ENCODE peak calls at places on chromosomes 4 and X, in six cellular contexts. One of them, this sample, is unnamed.

GRCh38 chr4:184937745-184938144 is 80.5 kb upstream of the HELT start:
- DNase-seq in NT2/D1: no peak
- DNase-seq in mesendoderm: no peak
- DNase-seq in psoas muscle: no peak
- DNase-seq in BE2C: peak; percentile 63
- DNase-seq in HAP-1: no peak
- DNase-seq in this sample: no peak

GRCh38 chrX:120751683-120752082 is 121.8 kb upstream of the C1GALT1C1 start:
- DNase-seq in NT2/D1: no peak
- DNase-seq in mesendoderm: no peak
- DNase-seq in psoas muscle: no peak
- DNase-seq in BE2C: no peak
- DNase-seq in HAP-1: no peak
- DNase-seq in this sample: no peak

GRCh38 chr4:3223346-3223745 is 25.6 kb upstream of the MSANTD1 start:
- DNase-seq in NT2/D1: no peak
- DNase-seq in mesendoderm: no peak
- DNase-seq in psoas muscle: peak; percentile 3
- DNase-seq in BE2C: no peak
- DNase-seq in HAP-1: no peak
- DNase-seq in this sample: no peak

GRCh38 chrX:56728321-56728720 is 722 bp upstream of the NBDY start:
- DNase-seq in NT2/D1: no peak
- DNase-seq in mesendoderm: no peak
- DNase-seq in psoas muscle: no peak
- DNase-seq in BE2C: no peak
- DNase-seq in HAP-1: no peak
- DNase-seq in this sample: no peak

GRCh38 chr4:73251384-73251783 is 7.2 kb downstream of the ANKRD17 start:
- DNase-seq in NT2/D1: no peak
- DNase-seq in mesendoderm: peak; percentile 22
- DNase-seq in psoas muscle: no peak
- DNase-seq in BE2C: no peak
- DNase-seq in HAP-1: no peak
- DNase-seq in this sample: no peak

GRCh38 chr4:118076958-118077766 is 42.9 kb downstream of the NDST3 start:
- DNase-seq in NT2/D1: peak; percentile 13
- DNase-seq in mesendoderm: peak; percentile 76
- DNase-seq in psoas muscle: no peak
- DNase-seq in BE2C: peak; percentile 61
- DNase-seq in HAP-1: peak; percentile 73
- DNase-seq in this sample: peak; percentile 29

GRCh38 chr4:5157721-5158390 is 106.6 kb downstream of the STK32B start:
- DNase-seq in NT2/D1: no peak
- DNase-seq in mesendoderm: no peak
- DNase-seq in psoas muscle: no peak
- DNase-seq in BE2C: no peak
- DNase-seq in HAP-1: no peak
- DNase-seq in this sample: no peak

GRCh38 chrX:22395372-22395771 is 122.7 kb downstream of the CBLL2 start:
- DNase-seq in NT2/D1: no peak
- DNase-seq in mesendoderm: no peak
- DNase-seq in psoas muscle: no peak
- DNase-seq in BE2C: no peak
- DNase-seq in HAP-1: no peak
- DNase-seq in this sample: no peak

GRCh38 chr4:139595989-139596679 is 40.1 kb upstream of the SETD7 start:
- DNase-seq in NT2/D1: no peak
- DNase-seq in mesendoderm: peak; percentile 81
- DNase-seq in psoas muscle: peak; percentile 53
- DNase-seq in BE2C: no peak
- DNase-seq in HAP-1: no peak
- DNase-seq in this sample: no peak

GRCh38 chrX:15382809-15383208 is 1.4 kb downstream of the VEGFD start:
- DNase-seq in NT2/D1: no peak
- DNase-seq in mesendoderm: no peak
- DNase-seq in psoas muscle: no peak
- DNase-seq in BE2C: peak; percentile 20
- DNase-seq in HAP-1: peak; percentile 23
- DNase-seq in this sample: no peak

GRCh38 chr4:186749611-186750281 is 26.1 kb upstream of the FAT1 start:
- DNase-seq in NT2/D1: no peak
- DNase-seq in mesendoderm: no peak
- DNase-seq in psoas muscle: no peak
- DNase-seq in BE2C: no peak
- DNase-seq in HAP-1: no peak
- DNase-seq in this sample: no peak

GRCh38 chrX:107676559-107677378 is 48.5 kb downstream of the PRPS1 start:
- DNase-seq in NT2/D1: no peak
- DNase-seq in mesendoderm: peak; percentile 59
- DNase-seq in psoas muscle: peak; percentile 89
- DNase-seq in BE2C: peak; percentile 82
- DNase-seq in HAP-1: peak; percentile 89
- DNase-seq in this sample: peak; percentile 95

GRCh38 chrX:66074920-66075879 is 35.3 kb upstream of the VSIG4 start:
- DNase-seq in NT2/D1: no peak
- DNase-seq in mesendoderm: no peak
- DNase-seq in psoas muscle: peak; percentile 46
- DNase-seq in BE2C: no peak
- DNase-seq in HAP-1: no peak
- DNase-seq in this sample: peak; percentile 39

GRCh38 chrX:25288676-25289075 is 272.9 kb upstream of the ARX start:
- DNase-seq in NT2/D1: no peak
- DNase-seq in mesendoderm: no peak
- DNase-seq in psoas muscle: no peak
- DNase-seq in BE2C: no peak
- DNase-seq in HAP-1: no peak
- DNase-seq in this sample: no peak

GRCh38 chrX:39480966-39481365 is 616.8 kb downstream of the BCOR start:
- DNase-seq in NT2/D1: no peak
- DNase-seq in mesendoderm: no peak
- DNase-seq in psoas muscle: no peak
- DNase-seq in BE2C: no peak
- DNase-seq in HAP-1: no peak
- DNase-seq in this sample: no peak

GRCh38 chr4:132809298-132810032 is 339.6 kb upstream of the PCDH10 start:
- DNase-seq in NT2/D1: no peak
- DNase-seq in mesendoderm: peak; percentile 77
- DNase-seq in psoas muscle: no peak
- DNase-seq in BE2C: peak; percentile 66
- DNase-seq in HAP-1: peak; percentile 26
- DNase-seq in this sample: no peak

GRCh38 chr4:2415881-2416563 is 2.4 kb downstream of the ZFYVE28 start:
- DNase-seq in NT2/D1: no peak
- DNase-seq in mesendoderm: no peak
- DNase-seq in psoas muscle: no peak
- DNase-seq in BE2C: no peak
- DNase-seq in HAP-1: no peak
- DNase-seq in this sample: no peak

GRCh38 chr4:40843696-40844095 is 93.9 kb downstream of the NSUN7 start:
- DNase-seq in NT2/D1: no peak
- DNase-seq in mesendoderm: peak; percentile 62
- DNase-seq in psoas muscle: no peak
- DNase-seq in BE2C: no peak
- DNase-seq in HAP-1: no peak
- DNase-seq in this sample: no peak

GRCh38 chrX:3788494-3789233 is 75.2 kb upstream of the PRKX start:
- DNase-seq in NT2/D1: no peak
- DNase-seq in mesendoderm: peak; percentile 65
- DNase-seq in psoas muscle: no peak
- DNase-seq in BE2C: no peak
- DNase-seq in HAP-1: peak; percentile 7
- DNase-seq in this sample: no peak

GRCh38 chrX:538311-538710 is 92.3 kb upstream of the SHOX start:
- DNase-seq in NT2/D1: no peak
- DNase-seq in mesendoderm: no peak
- DNase-seq in psoas muscle: no peak
- DNase-seq in BE2C: no peak
- DNase-seq in HAP-1: no peak
- DNase-seq in this sample: no peak

GRCh38 chr4:20253799-20254409 is 2.2 kb downstream of the SLIT2 start:
- DNase-seq in NT2/D1: no peak
- DNase-seq in mesendoderm: peak; percentile 42
- DNase-seq in psoas muscle: peak; percentile 49
- DNase-seq in BE2C: peak; percentile 7
- DNase-seq in HAP-1: peak; percentile 68
- DNase-seq in this sample: peak; percentile 82

GRCh38 chr4:20251796-20252655 is at the start of gene SLIT2:
- DNase-seq in NT2/D1: peak; percentile 69
- DNase-seq in mesendoderm: peak; percentile 91
- DNase-seq in psoas muscle: peak; percentile 83
- DNase-seq in BE2C: peak; percentile 83
- DNase-seq in HAP-1: peak; percentile 89
- DNase-seq in this sample: peak; percentile 87

GRCh38 chr4:20252656-20253271 is 1.1 kb downstream of the SLIT2 start:
- DNase-seq in NT2/D1: no peak
- DNase-seq in mesendoderm: peak; percentile 70
- DNase-seq in psoas muscle: peak; percentile 40
- DNase-seq in BE2C: peak; percentile 6
- DNase-seq in HAP-1: peak; percentile 68
- DNase-seq in this sample: peak; percentile 64

GRCh38 chr4:20254517-20255250 is 3.0 kb downstream of the SLIT2 start:
- DNase-seq in NT2/D1: no peak
- DNase-seq in mesendoderm: peak; percentile 71
- DNase-seq in psoas muscle: peak; percentile 27
- DNase-seq in BE2C: peak; percentile 8
- DNase-seq in HAP-1: peak; percentile 58
- DNase-seq in this sample: peak; percentile 78

GRCh38 chr4:20253272-20253798 is 1.6 kb downstream of the SLIT2 start:
- DNase-seq in NT2/D1: no peak
- DNase-seq in mesendoderm: peak; percentile 14
- DNase-seq in psoas muscle: peak; percentile 10
- DNase-seq in BE2C: peak; percentile 3
- DNase-seq in HAP-1: peak; percentile 25
- DNase-seq in this sample: no peak
- H3K4me3 ChIP-seq in NT2/D1: peak overlapping the region; percentile 62
- H3K4me3 ChIP-seq in mesendoderm: peak overlapping the region; percentile 53
- H3K4me3 ChIP-seq in psoas muscle: peak overlapping the region; percentile 77
- H3K4me3 ChIP-seq in BE2C: no peak overlapping the region
- H3K4me3 ChIP-seq in HAP-1: peak overlapping the region; percentile 58
- H3K4me3 ChIP-seq in this sample: peak overlapping the region; percentile 37

DNA sequence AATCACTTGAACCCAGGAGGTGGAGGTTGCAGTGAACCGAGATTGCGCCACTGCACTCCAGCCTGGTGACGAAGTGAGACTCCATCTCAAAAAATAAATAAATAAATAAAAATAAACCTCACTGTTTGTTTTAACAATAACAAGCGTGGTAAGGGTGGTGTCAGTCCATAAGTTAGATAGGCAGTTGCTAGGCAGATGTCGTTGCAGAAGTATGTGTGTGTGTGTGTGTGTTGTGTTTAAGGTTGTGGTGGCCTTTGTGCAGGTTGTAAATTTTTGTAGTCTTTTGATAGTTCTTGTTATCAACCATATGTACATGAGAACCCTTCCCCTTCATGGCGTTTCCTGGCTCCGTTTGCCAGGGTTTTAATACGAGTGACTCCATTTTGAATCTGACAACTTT is 4.0 kb upstream of the AASDH start:
- DNase-seq in NT2/D1: no peak
- DNase-seq in mesendoderm: no peak
- DNase-seq in psoas muscle: no peak
- DNase-seq in BE2C: no peak
- DNase-seq in HAP-1: no peak
- DNase-seq in this sample: no peak
- H3K4me3 ChIP-seq in NT2/D1: no peak overlapping the region
- H3K4me3 ChIP-seq in mesendoderm: no peak overlapping the region
- H3K4me3 ChIP-seq in psoas muscle: no peak overlapping the region
- H3K4me3 ChIP-seq in BE2C: no peak overlapping the region
- H3K4me3 ChIP-seq in HAP-1: no peak overlapping the region
- H3K4me3 ChIP-seq in this sample: no peak overlapping the region

GRCh38 chrX:155956649-155957048 is 40.8 kb upstream of the IL9R start:
- DNase-seq in NT2/D1: no peak
- DNase-seq in mesendoderm: no peak
- DNase-seq in psoas muscle: no peak
- DNase-seq in BE2C: no peak
- DNase-seq in HAP-1: no peak
- DNase-seq in this sample: no peak
- H3K4me3 ChIP-seq in NT2/D1: no peak overlapping the region
- H3K4me3 ChIP-seq in mesendoderm: no peak overlapping the region
- H3K4me3 ChIP-seq in psoas muscle: no peak overlapping the region
- H3K4me3 ChIP-seq in BE2C: no peak overlapping the region
- H3K4me3 ChIP-seq in HAP-1: no peak overlapping the region
- H3K4me3 ChIP-seq in this sample: no peak overlapping the region

GRCh38 chr4:131302108-131302507 is 1847.0 kb upstream of the PCDH10 start:
- DNase-seq in NT2/D1: no peak
- DNase-seq in mesendoderm: peak; percentile 64
- DNase-seq in psoas muscle: no peak
- DNase-seq in BE2C: no peak
- DNase-seq in HAP-1: no peak
- DNase-seq in this sample: no peak
- H3K4me3 ChIP-seq in NT2/D1: no peak overlapping the region
- H3K4me3 ChIP-seq in mesendoderm: no peak overlapping the region
- H3K4me3 ChIP-seq in psoas muscle: no peak overlapping the region
- H3K4me3 ChIP-seq in BE2C: no peak overlapping the region
- H3K4me3 ChIP-seq in HAP-1: no peak overlapping the region
- H3K4me3 ChIP-seq in this sample: no peak overlapping the region

GRCh38 chr4:8525383-8526120 is 54.6 kb upstream of the GPR78 start:
- DNase-seq in NT2/D1: no peak
- DNase-seq in mesendoderm: no peak
- DNase-seq in psoas muscle: no peak
- DNase-seq in BE2C: no peak
- DNase-seq in HAP-1: no peak
- DNase-seq in this sample: no peak
- H3K4me3 ChIP-seq in NT2/D1: no peak overlapping the region
- H3K4me3 ChIP-seq in mesendoderm: no peak overlapping the region
- H3K4me3 ChIP-seq in psoas muscle: no peak overlapping the region
- H3K4me3 ChIP-seq in BE2C: no peak overlapping the region
- H3K4me3 ChIP-seq in HAP-1: no peak overlapping the region
- H3K4me3 ChIP-seq in this sample: no peak overlapping the region

GRCh38 chr4:12644261-12644660 is 839.9 kb downstream of the RAB28 start:
- DNase-seq in NT2/D1: no peak
- DNase-seq in mesendoderm: no peak
- DNase-seq in psoas muscle: no peak
- DNase-seq in BE2C: no peak
- DNase-seq in HAP-1: no peak
- DNase-seq in this sample: no peak

GRCh38 chr4:12645732-12646131 is 838.4 kb downstream of the RAB28 start:
- DNase-seq in NT2/D1: no peak
- DNase-seq in mesendoderm: no peak
- DNase-seq in psoas muscle: no peak
- DNase-seq in BE2C: no peak
- DNase-seq in HAP-1: no peak
- DNase-seq in this sample: no peak
- H3K4me3 ChIP-seq in NT2/D1: no peak overlapping the region
- H3K4me3 ChIP-seq in mesendoderm: no peak overlapping the region
- H3K4me3 ChIP-seq in psoas muscle: no peak overlapping the region
- H3K4me3 ChIP-seq in BE2C: no peak overlapping the region
- H3K4me3 ChIP-seq in HAP-1: no peak overlapping the region
- H3K4me3 ChIP-seq in this sample: no peak overlapping the region

This sample was measured in right cardiac atrium.